ENCODE peak calls at places on chromosomes 5 and 9, in eight cellular contexts. One of them, this sample, is unnamed.

GRCh38 chr9:87184956-87185642 is 237.8 kb upstream of the GAS1 start:
- DNase-seq in HFF-Myc: no peak
- DNase-seq in CD8-positive, alpha-beta T cell: no peak
- DNase-seq in transverse colon: no peak
- DNase-seq in heart left ventricle: no peak
- DNase-seq in uterus: no peak
- DNase-seq in IMR-90: peak
- DNase-seq in mammary epithelial cell: no peak
- DNase-seq in this sample: no peak

GRCh38 chr9:37174247-37174646 is 53.9 kb downstream of the ZCCHC7 start:
- DNase-seq in mammary epithelial cell: no peak
- DNase-seq in transverse colon: no peak
- DNase-seq in heart left ventricle: no peak
- DNase-seq in CD8-positive, alpha-beta T cell: no peak
- DNase-seq in uterus: no peak
- DNase-seq in HFF-Myc: no peak
- DNase-seq in IMR-90: peak
- DNase-seq in this sample: no peak

GRCh38 chr9:131094622-131095021 is 1.7 kb upstream of the AIF1L start:
- DNase-seq in mammary epithelial cell: no peak
- DNase-seq in HFF-Myc: peak
- DNase-seq in transverse colon: no peak
- DNase-seq in CD8-positive, alpha-beta T cell: no peak
- DNase-seq in uterus: no peak
- DNase-seq in IMR-90: peak
- DNase-seq in heart left ventricle: no peak
- DNase-seq in this sample: no peak

GRCh38 chr5:16870878-16871277 is 65.2 kb downstream of the MYO10 start:
- DNase-seq in HFF-Myc: no peak
- DNase-seq in CD8-positive, alpha-beta T cell: no peak
- DNase-seq in mammary epithelial cell: no peak
- DNase-seq in heart left ventricle: no peak
- DNase-seq in IMR-90: no peak
- DNase-seq in uterus: no peak
- DNase-seq in transverse colon: no peak
- DNase-seq in this sample: no peak

GRCh38 chr5:1392261-1392660 is 47.4 kb upstream of the CLPTM1L start:
- DNase-seq in HFF-Myc: no peak
- DNase-seq in mammary epithelial cell: no peak
- DNase-seq in heart left ventricle: no peak
- DNase-seq in IMR-90: no peak
- DNase-seq in CD8-positive, alpha-beta T cell: no peak
- DNase-seq in uterus: no peak
- DNase-seq in transverse colon: no peak
- DNase-seq in this sample: no peak

GRCh38 chr5:73250645-73251044 is 77.7 kb downstream of the TMEM174 start:
- DNase-seq in HFF-Myc: no peak
- DNase-seq in mammary epithelial cell: no peak
- DNase-seq in transverse colon: no peak
- DNase-seq in uterus: no peak
- DNase-seq in heart left ventricle: no peak
- DNase-seq in CD8-positive, alpha-beta T cell: no peak
- DNase-seq in IMR-90: peak
- DNase-seq in this sample: no peak

GRCh38 chr5:43315262-43315661 is 2.0 kb upstream of the HMGCS1 start:
- DNase-seq in CD8-positive, alpha-beta T cell: no peak
- DNase-seq in uterus: no peak
- DNase-seq in heart left ventricle: no peak
- DNase-seq in HFF-Myc: no peak
- DNase-seq in transverse colon: no peak
- DNase-seq in mammary epithelial cell: peak
- DNase-seq in IMR-90: peak
- DNase-seq in this sample: no peak

GRCh38 chr5:87645241-87645640 is 232.5 kb upstream of the CCNH start:
- DNase-seq in mammary epithelial cell: peak
- DNase-seq in heart left ventricle: no peak
- DNase-seq in CD8-positive, alpha-beta T cell: no peak
- DNase-seq in uterus: no peak
- DNase-seq in transverse colon: no peak
- DNase-seq in IMR-90: no peak
- DNase-seq in HFF-Myc: no peak
- DNase-seq in this sample: no peak

GRCh38 chr9:134076644-134077043 is 8.8 kb upstream of the BRD3 start:
- DNase-seq in CD8-positive, alpha-beta T cell: no peak
- DNase-seq in heart left ventricle: no peak
- DNase-seq in mammary epithelial cell: no peak
- DNase-seq in transverse colon: no peak
- DNase-seq in uterus: no peak
- DNase-seq in HFF-Myc: no peak
- DNase-seq in IMR-90: no peak
- DNase-seq in this sample: no peak

GRCh38 chr5:43676083-43676840 is 73.3 kb downstream of the NNT start:
- DNase-seq in uterus: no peak
- DNase-seq in heart left ventricle: no peak
- DNase-seq in IMR-90: peak
- DNase-seq in transverse colon: no peak
- DNase-seq in mammary epithelial cell: peak
- DNase-seq in HFF-Myc: no peak
- DNase-seq in CD8-positive, alpha-beta T cell: no peak
- DNase-seq in this sample: no peak

GRCh38 chr5:71865665-71866320 is 146.7 kb downstream of the CARTPT start:
- DNase-seq in transverse colon: no peak
- DNase-seq in CD8-positive, alpha-beta T cell: no peak
- DNase-seq in mammary epithelial cell: no peak
- DNase-seq in IMR-90: no peak
- DNase-seq in uterus: no peak
- DNase-seq in heart left ventricle: no peak
- DNase-seq in HFF-Myc: no peak
- DNase-seq in this sample: no peak

GRCh38 chr9:133115604-133116345 is 5.3 kb downstream of the RALGDS start:
- DNase-seq in CD8-positive, alpha-beta T cell: no peak
- DNase-seq in IMR-90: peak
- DNase-seq in transverse colon: no peak
- DNase-seq in uterus: no peak
- DNase-seq in heart left ventricle: no peak
- DNase-seq in mammary epithelial cell: no peak
- DNase-seq in HFF-Myc: no peak
- DNase-seq in this sample: no peak

GRCh38 chr9:36499156-36499886 is 73.4 kb upstream of the MELK start:
- DNase-seq in HFF-Myc: no peak
- DNase-seq in uterus: no peak
- DNase-seq in heart left ventricle: no peak
- DNase-seq in transverse colon: no peak
- DNase-seq in mammary epithelial cell: no peak
- DNase-seq in IMR-90: no peak
- DNase-seq in CD8-positive, alpha-beta T cell: no peak
- DNase-seq in this sample: no peak

GRCh38 chr5:31851290-31851689 is 212.4 kb downstream of the PDZD2 start:
- DNase-seq in heart left ventricle: no peak
- DNase-seq in mammary epithelial cell: no peak
- DNase-seq in CD8-positive, alpha-beta T cell: no peak
- DNase-seq in uterus: no peak
- DNase-seq in transverse colon: no peak
- DNase-seq in HFF-Myc: no peak
- DNase-seq in IMR-90: no peak
- DNase-seq in this sample: no peak

GRCh38 chr9:135732569-135733257 is 30.7 kb downstream of the KCNT1 start:
- DNase-seq in mammary epithelial cell: no peak
- DNase-seq in HFF-Myc: no peak
- DNase-seq in heart left ventricle: no peak
- DNase-seq in IMR-90: no peak
- DNase-seq in uterus: no peak
- DNase-seq in transverse colon: no peak
- DNase-seq in CD8-positive, alpha-beta T cell: no peak
- DNase-seq in this sample: no peak

GRCh38 chr9:138073808-138074207 is 196.2 kb downstream of the CACNA1B start:
- DNase-seq in mammary epithelial cell: no peak
- DNase-seq in IMR-90: no peak
- DNase-seq in heart left ventricle: no peak
- DNase-seq in HFF-Myc: no peak
- DNase-seq in CD8-positive, alpha-beta T cell: no peak
- DNase-seq in uterus: peak
- DNase-seq in transverse colon: no peak
- DNase-seq in this sample: no peak

GRCh38 chr5:73908440-73908839 is 282.4 kb downstream of the ARHGEF28 start:
- DNase-seq in heart left ventricle: no peak
- DNase-seq in transverse colon: no peak
- DNase-seq in CD8-positive, alpha-beta T cell: no peak
- DNase-seq in IMR-90: no peak
- DNase-seq in uterus: no peak
- DNase-seq in mammary epithelial cell: no peak
- DNase-seq in HFF-Myc: no peak
- DNase-seq in this sample: no peak

GRCh38 chr5:41835625-41836024 is 34.6 kb downstream of the OXCT1 start:
- DNase-seq in heart left ventricle: peak
- DNase-seq in IMR-90: peak
- DNase-seq in transverse colon: no peak
- DNase-seq in HFF-Myc: peak
- DNase-seq in CD8-positive, alpha-beta T cell: no peak
- DNase-seq in uterus: peak
- DNase-seq in mammary epithelial cell: peak
- DNase-seq in this sample: no peak

GRCh38 chr9:32395483-32396216 is 11.2 kb downstream of the ACO1 start:
- DNase-seq in transverse colon: no peak
- DNase-seq in mammary epithelial cell: peak
- DNase-seq in heart left ventricle: peak
- DNase-seq in HFF-Myc: peak
- DNase-seq in CD8-positive, alpha-beta T cell: no peak
- DNase-seq in uterus: peak
- DNase-seq in IMR-90: peak
- DNase-seq in this sample: no peak

GRCh38 chr5:172347653-172348052 is 64.1 kb upstream of the UBTD2 start:
- DNase-seq in uterus: no peak
- DNase-seq in HFF-Myc: no peak
- DNase-seq in mammary epithelial cell: no peak
- DNase-seq in CD8-positive, alpha-beta T cell: no peak
- DNase-seq in transverse colon: no peak
- DNase-seq in IMR-90: peak
- DNase-seq in heart left ventricle: no peak
- DNase-seq in this sample: no peak

GRCh38 chr5:317086-317811 is 4.3 kb upstream of the AHRR start:
- DNase-seq in uterus: no peak
- DNase-seq in CD8-positive, alpha-beta T cell: peak
- DNase-seq in IMR-90: peak
- DNase-seq in mammary epithelial cell: peak
- DNase-seq in heart left ventricle: no peak
- DNase-seq in transverse colon: peak
- DNase-seq in HFF-Myc: no peak
- DNase-seq in this sample: no peak

GRCh38 chr9:127123239-127123935 is 952 bp upstream of the ANGPTL2 start:
- DNase-seq in transverse colon: no peak
- DNase-seq in CD8-positive, alpha-beta T cell: no peak
- DNase-seq in IMR-90: no peak
- DNase-seq in heart left ventricle: no peak
- DNase-seq in uterus: peak
- DNase-seq in HFF-Myc: no peak
- DNase-seq in mammary epithelial cell: no peak
- DNase-seq in this sample: no peak
- H3K4me3 ChIP-seq in transverse colon: peak
- H3K4me3 ChIP-seq in CD8-positive, alpha-beta T cell: no peak
- H3K4me3 ChIP-seq in IMR-90: no peak
- H3K4me3 ChIP-seq in heart left ventricle: peak
- H3K4me3 ChIP-seq in uterus: peak
- H3K4me3 ChIP-seq in HFF-Myc: peak
- H3K4me3 ChIP-seq in mammary epithelial cell: no peak
- H3K4me3 ChIP-seq in this sample: no peak

DNA sequence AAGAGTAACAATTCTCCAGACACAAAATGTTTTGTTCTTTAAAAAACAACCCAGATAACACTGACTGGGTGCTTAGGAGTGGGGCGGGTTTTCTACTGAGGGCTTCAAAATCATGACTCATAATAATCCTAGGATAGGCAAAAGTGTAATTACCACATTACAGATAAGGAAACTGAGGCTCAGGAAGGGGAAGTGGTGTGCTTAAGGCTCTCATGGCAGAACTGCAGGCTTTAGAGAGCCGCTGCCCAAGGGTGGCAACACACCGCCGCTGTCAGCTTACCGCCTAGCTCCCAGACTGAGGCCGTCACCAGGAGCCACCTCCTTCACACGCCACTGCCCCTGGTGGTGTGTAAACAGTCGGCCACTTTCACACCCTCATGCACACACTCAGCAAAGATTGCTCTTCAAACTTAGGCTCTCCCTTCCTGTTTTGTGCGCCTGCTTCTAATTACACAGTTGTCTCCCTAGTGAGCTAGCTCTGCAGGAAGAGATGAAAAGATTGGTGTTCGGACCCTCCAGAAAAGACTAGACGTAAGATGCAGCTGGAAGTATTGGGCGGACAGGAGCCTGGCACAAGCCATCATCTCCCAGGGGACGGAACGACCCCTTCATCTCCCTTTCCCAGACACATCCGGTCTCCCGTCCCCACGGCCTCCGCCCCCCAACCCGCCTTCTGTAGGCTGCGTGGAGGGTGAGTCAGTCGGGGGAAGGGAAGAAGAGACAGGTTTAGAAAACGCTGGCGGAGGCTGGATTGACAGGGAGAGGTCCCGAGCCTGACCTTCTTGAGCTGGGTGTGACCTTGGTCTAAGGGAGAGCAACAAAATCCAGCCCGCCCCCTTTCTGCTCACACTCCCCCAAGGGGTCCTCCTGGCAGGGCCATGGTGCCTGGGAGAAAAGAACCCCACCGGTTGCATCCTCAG is 162.7 kb downstream of the SYK start:
- DNase-seq in transverse colon: peak
- DNase-seq in CD8-positive, alpha-beta T cell: no peak
- DNase-seq in uterus: peak
- DNase-seq in IMR-90: no peak
- DNase-seq in HFF-Myc: no peak
- DNase-seq in mammary epithelial cell: no peak
- DNase-seq in heart left ventricle: no peak
- DNase-seq in this sample: no peak
- H3K4me3 ChIP-seq in transverse colon: peak
- H3K4me3 ChIP-seq in CD8-positive, alpha-beta T cell: no peak
- H3K4me3 ChIP-seq in uterus: peak
- H3K4me3 ChIP-seq in IMR-90: no peak
- H3K4me3 ChIP-seq in HFF-Myc: no peak
- H3K4me3 ChIP-seq in mammary epithelial cell: no peak
- H3K4me3 ChIP-seq in heart left ventricle: no peak
- H3K4me3 ChIP-seq in this sample: no peak

DNA sequence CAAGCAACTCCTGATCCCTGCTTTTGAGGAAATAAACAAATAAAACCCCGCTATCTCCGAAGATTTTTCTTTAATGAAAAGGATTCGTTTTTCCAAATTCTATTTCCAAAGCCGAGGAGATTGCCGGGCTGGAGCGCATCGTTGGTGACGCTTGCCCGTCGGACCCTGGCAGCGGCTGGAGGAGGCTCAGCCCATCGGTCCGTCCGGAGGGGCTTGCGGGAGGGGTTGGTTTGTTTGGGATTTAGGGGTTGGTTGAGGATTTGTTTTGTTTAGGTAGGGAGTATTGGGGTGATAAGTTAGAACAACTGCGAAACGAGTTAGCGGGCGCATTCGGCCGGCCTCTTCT is 20.8 kb downstream of the URM1 start:
- DNase-seq in HFF-Myc: no peak
- DNase-seq in transverse colon: no peak
- DNase-seq in uterus: no peak
- DNase-seq in CD8-positive, alpha-beta T cell: no peak
- DNase-seq in heart left ventricle: no peak
- DNase-seq in mammary epithelial cell: no peak
- DNase-seq in IMR-90: no peak
- DNase-seq in this sample: no peak
- H3K4me3 ChIP-seq in HFF-Myc: no peak
- H3K4me3 ChIP-seq in transverse colon: no peak
- H3K4me3 ChIP-seq in uterus: no peak
- H3K4me3 ChIP-seq in CD8-positive, alpha-beta T cell: no peak
- H3K4me3 ChIP-seq in heart left ventricle: no peak
- H3K4me3 ChIP-seq in mammary epithelial cell: no peak
- H3K4me3 ChIP-seq in IMR-90: no peak
- H3K4me3 ChIP-seq in this sample: no peak

GRCh38 chr5:94039101-94039500 is 297.7 kb upstream of the POU5F2 start:
- DNase-seq in HFF-Myc: no peak
- DNase-seq in CD8-positive, alpha-beta T cell: no peak
- DNase-seq in transverse colon: no peak
- DNase-seq in heart left ventricle: no peak
- DNase-seq in IMR-90: no peak
- DNase-seq in uterus: no peak
- DNase-seq in mammary epithelial cell: no peak
- DNase-seq in this sample: no peak
- H3K4me3 ChIP-seq in HFF-Myc: no peak
- H3K4me3 ChIP-seq in CD8-positive, alpha-beta T cell: no peak
- H3K4me3 ChIP-seq in transverse colon: no peak
- H3K4me3 ChIP-seq in heart left ventricle: no peak
- H3K4me3 ChIP-seq in IMR-90: no peak
- H3K4me3 ChIP-seq in uterus: no peak
- H3K4me3 ChIP-seq in mammary epithelial cell: no peak
- H3K4me3 ChIP-seq in this sample: no peak

This sample was measured in Jurkat, Clone E6-1.